ENCODE peak calls at places on chromosome 13, in ten cellular contexts. One of them, this sample, is unnamed.

GRCh38 chr13:33634526-33635111 is 183.3 kb upstream of the RFC3 start:
- DNase-seq in stimulated activated CD4-positive, alpha-beta T cell treated with anti-CD3 and anti-CD28 coated beads, Interleukin-1b, Interleukin-23, amount 100 ng/mL, for 4 hours: no peak
- DNase-seq in tibial nerve: no peak
- DNase-seq in activated naive CD4-positive, alpha-beta T cell treated with Interleukin-2 at 50 U/mL for 16 hours: no peak
- DNase-seq in glutamatergic neuron: no peak
- DNase-seq in T-helper 9 cell: no peak
- DNase-seq in psoas muscle: no peak
- DNase-seq in RPMI7951: peak; percentile 47
- DNase-seq in NCI-H774: no peak
- DNase-seq in HL-60: no peak
- DNase-seq in this sample: no peak

GRCh38 chr13:30429721-30430694 is 7.7 kb downstream of the UBE2L5 start:
- DNase-seq in RPMI7951: peak; percentile 86
- DNase-seq in stimulated activated CD4-positive, alpha-beta T cell treated with anti-CD3 and anti-CD28 coated beads, Interleukin-1b, Interleukin-23, amount 100 ng/mL, for 4 hours: peak; percentile 34
- DNase-seq in NCI-H774: no peak
- DNase-seq in glutamatergic neuron: no peak
- DNase-seq in activated naive CD4-positive, alpha-beta T cell treated with Interleukin-2 at 50 U/mL for 16 hours: peak; percentile 36
- DNase-seq in T-helper 9 cell: no peak
- DNase-seq in HL-60: no peak
- DNase-seq in psoas muscle: no peak
- DNase-seq in tibial nerve: no peak
- DNase-seq in this sample: no peak

GRCh38 chr13:61078976-61079770 is 336.5 kb downstream of the PCDH20 start:
- DNase-seq in HL-60: no peak
- DNase-seq in psoas muscle: no peak
- DNase-seq in NCI-H774: no peak
- DNase-seq in T-helper 9 cell: no peak
- DNase-seq in activated naive CD4-positive, alpha-beta T cell treated with Interleukin-2 at 50 U/mL for 16 hours: no peak
- DNase-seq in stimulated activated CD4-positive, alpha-beta T cell treated with anti-CD3 and anti-CD28 coated beads, Interleukin-1b, Interleukin-23, amount 100 ng/mL, for 4 hours: no peak
- DNase-seq in RPMI7951: no peak
- DNase-seq in glutamatergic neuron: no peak
- DNase-seq in tibial nerve: no peak
- DNase-seq in this sample: no peak

GRCh38 chr13:33230178-33230881 is 55.2 kb downstream of the STARD13 start:
- DNase-seq in activated naive CD4-positive, alpha-beta T cell treated with Interleukin-2 at 50 U/mL for 16 hours: no peak
- DNase-seq in NCI-H774: no peak
- DNase-seq in T-helper 9 cell: no peak
- DNase-seq in RPMI7951: peak; percentile 31
- DNase-seq in glutamatergic neuron: no peak
- DNase-seq in psoas muscle: no peak
- DNase-seq in tibial nerve: no peak
- DNase-seq in stimulated activated CD4-positive, alpha-beta T cell treated with anti-CD3 and anti-CD28 coated beads, Interleukin-1b, Interleukin-23, amount 100 ng/mL, for 4 hours: no peak
- DNase-seq in HL-60: no peak
- DNase-seq in this sample: no peak

GRCh38 chr13:108777421-108778420 is 148.3 kb downstream of the MYO16 start:
- DNase-seq in HL-60: no peak
- DNase-seq in T-helper 9 cell: no peak
- DNase-seq in activated naive CD4-positive, alpha-beta T cell treated with Interleukin-2 at 50 U/mL for 16 hours: no peak
- DNase-seq in NCI-H774: no peak
- DNase-seq in tibial nerve: no peak
- DNase-seq in RPMI7951: no peak
- DNase-seq in glutamatergic neuron: no peak
- DNase-seq in psoas muscle: no peak
- DNase-seq in stimulated activated CD4-positive, alpha-beta T cell treated with anti-CD3 and anti-CD28 coated beads, Interleukin-1b, Interleukin-23, amount 100 ng/mL, for 4 hours: no peak
- DNase-seq in this sample: no peak

GRCh38 chr13:43730642-43731041 is 56.1 kb downstream of the ENOX1 start:
- DNase-seq in HL-60: no peak
- DNase-seq in T-helper 9 cell: no peak
- DNase-seq in stimulated activated CD4-positive, alpha-beta T cell treated with anti-CD3 and anti-CD28 coated beads, Interleukin-1b, Interleukin-23, amount 100 ng/mL, for 4 hours: no peak
- DNase-seq in psoas muscle: no peak
- DNase-seq in NCI-H774: no peak
- DNase-seq in tibial nerve: no peak
- DNase-seq in glutamatergic neuron: no peak
- DNase-seq in RPMI7951: peak; percentile 49
- DNase-seq in activated naive CD4-positive, alpha-beta T cell treated with Interleukin-2 at 50 U/mL for 16 hours: no peak
- DNase-seq in this sample: no peak

GRCh38 chr13:110285991-110286923 is 20.7 kb downstream of the COL4A1 start:
- DNase-seq in tibial nerve: no peak
- DNase-seq in activated naive CD4-positive, alpha-beta T cell treated with Interleukin-2 at 50 U/mL for 16 hours: no peak
- DNase-seq in NCI-H774: no peak
- DNase-seq in stimulated activated CD4-positive, alpha-beta T cell treated with anti-CD3 and anti-CD28 coated beads, Interleukin-1b, Interleukin-23, amount 100 ng/mL, for 4 hours: no peak
- DNase-seq in psoas muscle: no peak
- DNase-seq in HL-60: no peak
- DNase-seq in T-helper 9 cell: no peak
- DNase-seq in glutamatergic neuron: no peak
- DNase-seq in RPMI7951: no peak
- DNase-seq in this sample: no peak

GRCh38 chr13:42270160-42270856 is 1.6 kb upstream of the AKAP11 start:
- DNase-seq in RPMI7951: no peak
- DNase-seq in stimulated activated CD4-positive, alpha-beta T cell treated with anti-CD3 and anti-CD28 coated beads, Interleukin-1b, Interleukin-23, amount 100 ng/mL, for 4 hours: no peak
- DNase-seq in HL-60: no peak
- DNase-seq in NCI-H774: no peak
- DNase-seq in T-helper 9 cell: no peak
- DNase-seq in glutamatergic neuron: no peak
- DNase-seq in psoas muscle: no peak
- DNase-seq in activated naive CD4-positive, alpha-beta T cell treated with Interleukin-2 at 50 U/mL for 16 hours: no peak
- DNase-seq in tibial nerve: no peak
- DNase-seq in this sample: no peak

GRCh38 chr13:30396434-30397075 is 25.7 kb upstream of the UBE2L5 start:
- DNase-seq in activated naive CD4-positive, alpha-beta T cell treated with Interleukin-2 at 50 U/mL for 16 hours: peak; percentile 16
- DNase-seq in T-helper 9 cell: no peak
- DNase-seq in psoas muscle: no peak
- DNase-seq in stimulated activated CD4-positive, alpha-beta T cell treated with anti-CD3 and anti-CD28 coated beads, Interleukin-1b, Interleukin-23, amount 100 ng/mL, for 4 hours: no peak
- DNase-seq in RPMI7951: peak; percentile 60
- DNase-seq in HL-60: no peak
- DNase-seq in glutamatergic neuron: no peak
- DNase-seq in tibial nerve: no peak
- DNase-seq in NCI-H774: no peak
- DNase-seq in this sample: no peak

GRCh38 chr13:100646030-100646673 is 28.4 kb downstream of the TMTC4 start:
- DNase-seq in stimulated activated CD4-positive, alpha-beta T cell treated with anti-CD3 and anti-CD28 coated beads, Interleukin-1b, Interleukin-23, amount 100 ng/mL, for 4 hours: no peak
- DNase-seq in glutamatergic neuron: peak; percentile 61
- DNase-seq in T-helper 9 cell: no peak
- DNase-seq in tibial nerve: no peak
- DNase-seq in activated naive CD4-positive, alpha-beta T cell treated with Interleukin-2 at 50 U/mL for 16 hours: no peak
- DNase-seq in RPMI7951: peak; percentile 37
- DNase-seq in psoas muscle: no peak
- DNase-seq in NCI-H774: no peak
- DNase-seq in HL-60: no peak
- DNase-seq in this sample: no peak

GRCh38 chr13:44549461-44549860 is 26.7 kb downstream of the TSC22D1 start:
- DNase-seq in T-helper 9 cell: no peak
- DNase-seq in activated naive CD4-positive, alpha-beta T cell treated with Interleukin-2 at 50 U/mL for 16 hours: no peak
- DNase-seq in stimulated activated CD4-positive, alpha-beta T cell treated with anti-CD3 and anti-CD28 coated beads, Interleukin-1b, Interleukin-23, amount 100 ng/mL, for 4 hours: no peak
- DNase-seq in glutamatergic neuron: no peak
- DNase-seq in RPMI7951: no peak
- DNase-seq in tibial nerve: no peak
- DNase-seq in NCI-H774: no peak
- DNase-seq in psoas muscle: no peak
- DNase-seq in HL-60: no peak
- DNase-seq in this sample: no peak

GRCh38 chr13:19056355-19056880 is 125.2 kb downstream of the TUBA3C start:
- DNase-seq in psoas muscle: no peak
- DNase-seq in RPMI7951: no peak
- DNase-seq in activated naive CD4-positive, alpha-beta T cell treated with Interleukin-2 at 50 U/mL for 16 hours: no peak
- DNase-seq in stimulated activated CD4-positive, alpha-beta T cell treated with anti-CD3 and anti-CD28 coated beads, Interleukin-1b, Interleukin-23, amount 100 ng/mL, for 4 hours: no peak
- DNase-seq in glutamatergic neuron: no peak
- DNase-seq in tibial nerve: no peak
- DNase-seq in NCI-H774: no peak
- DNase-seq in HL-60: no peak
- DNase-seq in T-helper 9 cell: no peak
- DNase-seq in this sample: no peak

GRCh38 chr13:113034451-113035208 is 65.6 kb downstream of the MCF2L start:
- DNase-seq in glutamatergic neuron: peak; percentile 67
- DNase-seq in NCI-H774: peak; percentile 15
- DNase-seq in tibial nerve: peak; percentile 53
- DNase-seq in activated naive CD4-positive, alpha-beta T cell treated with Interleukin-2 at 50 U/mL for 16 hours: no peak
- DNase-seq in T-helper 9 cell: no peak
- DNase-seq in HL-60: peak; percentile 33
- DNase-seq in psoas muscle: peak; percentile 39
- DNase-seq in stimulated activated CD4-positive, alpha-beta T cell treated with anti-CD3 and anti-CD28 coated beads, Interleukin-1b, Interleukin-23, amount 100 ng/mL, for 4 hours: no peak
- DNase-seq in RPMI7951: no peak
- DNase-seq in this sample: no peak

GRCh38 chr13:20230913-20231838 is 943 bp downstream of the GJB6 start:
- DNase-seq in stimulated activated CD4-positive, alpha-beta T cell treated with anti-CD3 and anti-CD28 coated beads, Interleukin-1b, Interleukin-23, amount 100 ng/mL, for 4 hours: no peak
- DNase-seq in T-helper 9 cell: no peak
- DNase-seq in HL-60: peak; percentile 27
- DNase-seq in psoas muscle: no peak
- DNase-seq in glutamatergic neuron: no peak
- DNase-seq in tibial nerve: no peak
- DNase-seq in activated naive CD4-positive, alpha-beta T cell treated with Interleukin-2 at 50 U/mL for 16 hours: no peak
- DNase-seq in RPMI7951: no peak
- DNase-seq in NCI-H774: no peak
- DNase-seq in this sample: no peak

GRCh38 chr13:87999141-87999765 is 328.1 kb downstream of the SLITRK5 start:
- DNase-seq in activated naive CD4-positive, alpha-beta T cell treated with Interleukin-2 at 50 U/mL for 16 hours: no peak
- DNase-seq in RPMI7951: no peak
- DNase-seq in tibial nerve: no peak
- DNase-seq in T-helper 9 cell: no peak
- DNase-seq in HL-60: no peak
- DNase-seq in stimulated activated CD4-positive, alpha-beta T cell treated with anti-CD3 and anti-CD28 coated beads, Interleukin-1b, Interleukin-23, amount 100 ng/mL, for 4 hours: no peak
- DNase-seq in NCI-H774: no peak
- DNase-seq in glutamatergic neuron: no peak
- DNase-seq in psoas muscle: no peak
- DNase-seq in this sample: no peak

GRCh38 chr13:110685305-110685704 is 20.6 kb downstream of the CARS2 start:
- DNase-seq in glutamatergic neuron: no peak
- DNase-seq in T-helper 9 cell: no peak
- DNase-seq in NCI-H774: no peak
- DNase-seq in psoas muscle: no peak
- DNase-seq in HL-60: no peak
- DNase-seq in stimulated activated CD4-positive, alpha-beta T cell treated with anti-CD3 and anti-CD28 coated beads, Interleukin-1b, Interleukin-23, amount 100 ng/mL, for 4 hours: no peak
- DNase-seq in tibial nerve: no peak
- DNase-seq in activated naive CD4-positive, alpha-beta T cell treated with Interleukin-2 at 50 U/mL for 16 hours: no peak
- DNase-seq in RPMI7951: no peak
- DNase-seq in this sample: no peak

GRCh38 chr13:98778749-98779148 is 26.3 kb upstream of the SLC15A1 start:
- DNase-seq in glutamatergic neuron: no peak
- DNase-seq in RPMI7951: peak; percentile 17
- DNase-seq in HL-60: no peak
- DNase-seq in tibial nerve: no peak
- DNase-seq in psoas muscle: no peak
- DNase-seq in stimulated activated CD4-positive, alpha-beta T cell treated with anti-CD3 and anti-CD28 coated beads, Interleukin-1b, Interleukin-23, amount 100 ng/mL, for 4 hours: no peak
- DNase-seq in T-helper 9 cell: no peak
- DNase-seq in NCI-H774: no peak
- DNase-seq in activated naive CD4-positive, alpha-beta T cell treated with Interleukin-2 at 50 U/mL for 16 hours: no peak
- DNase-seq in this sample: no peak

GRCh38 chr13:30744056-30744684 is 8.8 kb downstream of the ALOX5AP start:
- DNase-seq in NCI-H774: no peak
- DNase-seq in glutamatergic neuron: no peak
- DNase-seq in stimulated activated CD4-positive, alpha-beta T cell treated with anti-CD3 and anti-CD28 coated beads, Interleukin-1b, Interleukin-23, amount 100 ng/mL, for 4 hours: peak; percentile 69
- DNase-seq in psoas muscle: no peak
- DNase-seq in tibial nerve: no peak
- DNase-seq in T-helper 9 cell: peak; percentile 69
- DNase-seq in RPMI7951: peak; percentile 87
- DNase-seq in activated naive CD4-positive, alpha-beta T cell treated with Interleukin-2 at 50 U/mL for 16 hours: peak; percentile 86
- DNase-seq in HL-60: peak; percentile 93
- DNase-seq in this sample: peak; percentile 80

GRCh38 chr13:99432637-99433542 is 68.4 kb upstream of the TM9SF2 start:
- DNase-seq in T-helper 9 cell: peak; percentile 79
- DNase-seq in RPMI7951: peak; percentile 79
- DNase-seq in NCI-H774: no peak
- DNase-seq in HL-60: peak; percentile 82
- DNase-seq in psoas muscle: peak; percentile 73
- DNase-seq in stimulated activated CD4-positive, alpha-beta T cell treated with anti-CD3 and anti-CD28 coated beads, Interleukin-1b, Interleukin-23, amount 100 ng/mL, for 4 hours: peak; percentile 67
- DNase-seq in glutamatergic neuron: no peak
- DNase-seq in tibial nerve: peak; percentile 69
- DNase-seq in activated naive CD4-positive, alpha-beta T cell treated with Interleukin-2 at 50 U/mL for 16 hours: peak; percentile 84
- DNase-seq in this sample: peak; percentile 86

GRCh38 chr13:27355894-27356293 is 68.5 kb upstream of the GTF3A start:
- DNase-seq in activated naive CD4-positive, alpha-beta T cell treated with Interleukin-2 at 50 U/mL for 16 hours: no peak
- DNase-seq in psoas muscle: no peak
- DNase-seq in HL-60: no peak
- DNase-seq in stimulated activated CD4-positive, alpha-beta T cell treated with anti-CD3 and anti-CD28 coated beads, Interleukin-1b, Interleukin-23, amount 100 ng/mL, for 4 hours: no peak
- DNase-seq in glutamatergic neuron: no peak
- DNase-seq in T-helper 9 cell: no peak
- DNase-seq in NCI-H774: no peak
- DNase-seq in tibial nerve: no peak
- DNase-seq in RPMI7951: no peak
- DNase-seq in this sample: no peak

GRCh38 chr13:97879646-97880297 is 73.7 kb upstream of the IPO5 start:
- DNase-seq in psoas muscle: no peak
- DNase-seq in glutamatergic neuron: no peak
- DNase-seq in stimulated activated CD4-positive, alpha-beta T cell treated with anti-CD3 and anti-CD28 coated beads, Interleukin-1b, Interleukin-23, amount 100 ng/mL, for 4 hours: no peak
- DNase-seq in HL-60: no peak
- DNase-seq in NCI-H774: no peak
- DNase-seq in activated naive CD4-positive, alpha-beta T cell treated with Interleukin-2 at 50 U/mL for 16 hours: no peak
- DNase-seq in RPMI7951: peak; percentile 85
- DNase-seq in tibial nerve: no peak
- DNase-seq in T-helper 9 cell: no peak
- DNase-seq in this sample: no peak